ENCODE peak calls at places on chromosomes 2 and 18, in four cellular contexts. J is stimulated activated CD8-positive, alpha-beta memory T cell treated with anti-CD3 and anti-CD28 coated beads, Interleukin-15, amount 100 ng/mL, for 24 hours; K is endothelial cell; G is globus pallidus. M is an unnamed sample.

GRCh38 chr2:85173909-85174308 is 40.7 kb downstream of the TCF7L1 start:
- DNase-seq in J (no peak), K (no peak), G (no peak), M (peak)

GRCh38 chr2:11778923-11779757 is 32.7 kb downstream of the LPIN1 start:
- DNase-seq in J (peak), K (peak), G (peak), M (peak)

GRCh38 chr2:22189893-22190292 is 1066.1 kb downstream of the TDRD15 start:
- DNase-seq in J (no peak), K (no peak), G (peak), M (no peak)

GRCh38 chr2:237720962-237721361 is 77.6 kb upstream of the RBM44 start:
- DNase-seq in J (no peak), K (no peak), G (no peak), M (no peak)

GRCh38 chr18:67805261-67805660 is 288.7 kb upstream of the DSEL start:
- DNase-seq in J (no peak), K (no peak), G (no peak), M (no peak)

GRCh38 chr2:8515864-8516533 is 165.9 kb upstream of the ID2 start:
- DNase-seq in J (no peak), K (no peak), G (no peak), M (no peak)

GRCh38 chr2:175414872-175415487 is 233.5 kb upstream of the ATP5MC3 start:
- DNase-seq in J (no peak), K (peak), G (peak), M (peak)

GRCh38 chr18:35267161-35267651 is 22.8 kb downstream of the ZSCAN30 start:
- DNase-seq in J (peak), K (peak), G (peak), M (peak)

GRCh38 chr2:223058952-223059716 is 7.1 kb downstream of the KCNE4 start:
- DNase-seq in J (no peak), K (no peak), G (no peak), M (no peak)

GRCh38 chr2:222353998-222354397 is 55.2 kb upstream of the PAX3 start:
- DNase-seq in J (no peak), K (no peak), G (no peak), M (no peak)

GRCh38 chr2:201260302-201260800 is at the start of gene CASP8:
- DNase-seq in J (no peak), K (no peak), G (peak), M (peak)

GRCh38 chr2:162839419-162839818 is 852 bp upstream of the KCNH7 start:
- DNase-seq in J (no peak), K (peak), G (no peak), M (no peak)

GRCh38 chr18:49002881-49003280 is 52.1 kb upstream of the SMAD7 start:
- DNase-seq in J (no peak), K (no peak), G (no peak), M (peak)

GRCh38 chr2:20737505-20737904 is 70.6 kb downstream of the GDF7 start:
- DNase-seq in J (no peak), K (no peak), G (peak), M (no peak)

GRCh38 chr2:137838255-137839092 is 125.8 kb upstream of the HNMT start:
- DNase-seq in J (no peak), K (peak), G (peak), M (no peak)

GRCh38 chr2:170816499-170817246 is at the start of gene GAD1:
- DNase-seq in J (no peak), K (peak), G (no peak), M (no peak)

GRCh38 chr2:202122167-202122540 is 49.1 kb downstream of the KIAA2012 start:
- DNase-seq in J (no peak), K (no peak), G (no peak), M (no peak)

GRCh38 chr2:172855588-172855987 is 119.9 kb downstream of the RAPGEF4 start:
- DNase-seq in J (no peak), K (no peak), G (no peak), M (no peak)

GRCh38 chr2:74364533-74365505 is 15.3 kb downstream of the DCTN1 start:
- DNase-seq in J (no peak), K (no peak), G (peak), M (no peak)

GRCh38 chr2:223889133-223889769 is 51.9 kb upstream of the AP1S3 start:
- DNase-seq in J (no peak), K (no peak), G (no peak), M (no peak)

GRCh38 chr2:231413921-231414476 is 18.5 kb downstream of the B3GNT7 start:
- DNase-seq in J (no peak), K (no peak), G (no peak), M (peak)

GRCh38 chr2:241035818-241036396 is 37.5 kb downstream of the SNED1 start:
- DNase-seq in J (no peak), K (no peak), G (no peak), M (no peak)

GRCh38 chr2:100321181-100321880 is 970 bp downstream of the LONRF2 start:
- DNase-seq in J (no peak), K (peak), G (peak), M (peak)

GRCh38 chr2:134070281-134070731 is 183.6 kb upstream of the MGAT5 start:
- DNase-seq in J (no peak), K (no peak), G (no peak), M (no peak)

GRCh38 chr2:174607989-174608865 is 10.6 kb upstream of the WIPF1 start:
- DNase-seq in J (no peak), K (no peak), G (no peak), M (no peak)

GRCh38 chr2:190720691-190721090 is 71.8 kb downstream of the NAB1 start:
- DNase-seq in J (no peak), K (no peak), G (no peak), M (no peak)

GRCh38 chr2:69003731-69004130 is 9.2 kb upstream of the ANTXR1 start:
- DNase-seq in J (no peak), K (no peak), G (no peak), M (no peak)

GRCh38 chr2:99821572-99822369 is 320.6 kb downstream of the AFF3 start:
- DNase-seq in J (no peak), K (no peak), G (no peak), M (no peak)

GRCh38 chr2:54979645-54980044 is 70.6 kb downstream of the RTN4 start:
- DNase-seq in J (no peak), K (no peak), G (no peak), M (no peak)